ENCODE peak calls at places on chromosomes 11 and 22, in seven cellular contexts. One of them, this sample, is unnamed.

GRCh38 chr22:46764140-46764680 is 1.8 kb downstream of the TBC1D22A start:
- DNase-seq in nephron progenitor cell: no peak
- DNase-seq in BE2C: no peak
- DNase-seq in bronchial epithelial cell: no peak
- DNase-seq in neural crest cell: no peak
- DNase-seq in esophagus squamous epithelium: no peak
- DNase-seq in GM10248: no peak
- DNase-seq in this sample: no peak

GRCh38 chr11:123116486-123116885 is 54.5 kb upstream of the HSPA8 start:
- DNase-seq in BE2C: no peak
- DNase-seq in esophagus squamous epithelium: no peak
- DNase-seq in neural crest cell: no peak
- DNase-seq in nephron progenitor cell: no peak
- DNase-seq in GM10248: no peak
- DNase-seq in bronchial epithelial cell: no peak
- DNase-seq in this sample: no peak

GRCh38 chr11:11856638-11857037 is 14.9 kb downstream of the USP47 start:
- DNase-seq in neural crest cell: no peak
- DNase-seq in bronchial epithelial cell: no peak
- DNase-seq in BE2C: no peak
- DNase-seq in nephron progenitor cell: no peak
- DNase-seq in esophagus squamous epithelium: no peak
- DNase-seq in GM10248: no peak
- DNase-seq in this sample: no peak

GRCh38 chr11:7630002-7630401 is 43.3 kb downstream of the CYB5R2 start:
- DNase-seq in esophagus squamous epithelium: no peak
- DNase-seq in GM10248: no peak
- DNase-seq in nephron progenitor cell: no peak
- DNase-seq in bronchial epithelial cell: no peak
- DNase-seq in neural crest cell: no peak
- DNase-seq in BE2C: no peak
- DNase-seq in this sample: no peak

GRCh38 chr11:34641981-34642380 is 21.1 kb downstream of the EHF start:
- DNase-seq in GM10248: no peak
- DNase-seq in nephron progenitor cell: no peak
- DNase-seq in bronchial epithelial cell: no peak
- DNase-seq in BE2C: no peak
- DNase-seq in neural crest cell: no peak
- DNase-seq in esophagus squamous epithelium: no peak
- DNase-seq in this sample: no peak

GRCh38 chr22:32531228-32531627 is 56.6 kb downstream of the FBXO7 start:
- DNase-seq in nephron progenitor cell: no peak
- DNase-seq in bronchial epithelial cell: no peak
- DNase-seq in neural crest cell: no peak
- DNase-seq in BE2C: no peak
- DNase-seq in GM10248: no peak
- DNase-seq in esophagus squamous epithelium: no peak
- DNase-seq in this sample: no peak

GRCh38 chr11:5275369-5276110 is 5.8 kb upstream of the HBE1 start:
- DNase-seq in nephron progenitor cell: no peak
- DNase-seq in neural crest cell: no peak
- DNase-seq in bronchial epithelial cell: no peak
- DNase-seq in esophagus squamous epithelium: no peak
- DNase-seq in GM10248: no peak
- DNase-seq in BE2C: no peak
- DNase-seq in this sample: no peak

GRCh38 chr11:37394236-37394870 is 796.3 kb upstream of the RAG2 start:
- DNase-seq in BE2C: no peak
- DNase-seq in neural crest cell: no peak
- DNase-seq in nephron progenitor cell: no peak
- DNase-seq in GM10248: no peak
- DNase-seq in bronchial epithelial cell: no peak
- DNase-seq in esophagus squamous epithelium: no peak
- DNase-seq in this sample: no peak

GRCh38 chr22:35818897-35819296 is 101.2 kb downstream of the APOL5 start:
- DNase-seq in bronchial epithelial cell: no peak
- DNase-seq in BE2C: no peak
- DNase-seq in GM10248: no peak
- DNase-seq in nephron progenitor cell: no peak
- DNase-seq in esophagus squamous epithelium: no peak
- DNase-seq in neural crest cell: no peak
- DNase-seq in this sample: no peak

GRCh38 chr11:126581871-126582270 is 226.4 kb downstream of the ST3GAL4 start:
- DNase-seq in neural crest cell: no peak
- DNase-seq in BE2C: no peak
- DNase-seq in nephron progenitor cell: no peak
- DNase-seq in esophagus squamous epithelium: no peak
- DNase-seq in bronchial epithelial cell: no peak
- DNase-seq in GM10248: no peak
- DNase-seq in this sample: no peak

GRCh38 chr22:41110968-41111367 is 18.6 kb downstream of the EP300 start:
- DNase-seq in neural crest cell: no peak
- DNase-seq in bronchial epithelial cell: no peak
- DNase-seq in BE2C: no peak
- DNase-seq in GM10248: no peak
- DNase-seq in esophagus squamous epithelium: no peak
- DNase-seq in nephron progenitor cell: no peak
- DNase-seq in this sample: no peak

GRCh38 chr22:29831186-29831921 is 6.7 kb downstream of the ASCC2 start:
- DNase-seq in neural crest cell: no peak
- DNase-seq in nephron progenitor cell: no peak
- DNase-seq in BE2C: no peak
- DNase-seq in bronchial epithelial cell: no peak
- DNase-seq in GM10248: no peak
- DNase-seq in esophagus squamous epithelium: no peak
- DNase-seq in this sample: no peak

GRCh38 chr11:74676596-74676995 is 54.6 kb downstream of the CHRDL2 start:
- DNase-seq in esophagus squamous epithelium: no peak
- DNase-seq in bronchial epithelial cell: no peak
- DNase-seq in BE2C: no peak
- DNase-seq in nephron progenitor cell: no peak
- DNase-seq in GM10248: no peak
- DNase-seq in neural crest cell: no peak
- DNase-seq in this sample: no peak

GRCh38 chr11:79487412-79487811 is 46.6 kb upstream of the TENM4 start:
- DNase-seq in esophagus squamous epithelium: no peak
- DNase-seq in bronchial epithelial cell: no peak
- DNase-seq in nephron progenitor cell: no peak
- DNase-seq in BE2C: no peak
- DNase-seq in neural crest cell: no peak
- DNase-seq in GM10248: no peak
- DNase-seq in this sample: no peak

GRCh38 chr11:77211594-77212251 is 83.7 kb downstream of the MYO7A start:
- DNase-seq in neural crest cell: no peak
- DNase-seq in esophagus squamous epithelium: no peak
- DNase-seq in nephron progenitor cell: no peak
- DNase-seq in bronchial epithelial cell: no peak
- DNase-seq in GM10248: no peak
- DNase-seq in BE2C: no peak
- DNase-seq in this sample: no peak

GRCh38 chr22:19122752-19123492 is 710 bp upstream of the DGCR2 start:
- DNase-seq in esophagus squamous epithelium: no peak
- DNase-seq in bronchial epithelial cell: no peak
- DNase-seq in GM10248: no peak
- DNase-seq in nephron progenitor cell: no peak
- DNase-seq in neural crest cell: no peak
- DNase-seq in BE2C: peak
- DNase-seq in this sample: peak

GRCh38 chr11:71498091-71498490 is 29.0 kb upstream of the KRTAP5-7 start:
- DNase-seq in esophagus squamous epithelium: no peak
- DNase-seq in nephron progenitor cell: no peak
- DNase-seq in neural crest cell: no peak
- DNase-seq in bronchial epithelial cell: no peak
- DNase-seq in GM10248: no peak
- DNase-seq in BE2C: no peak
- DNase-seq in this sample: no peak

GRCh38 chr11:110518809-110519514 is 89.2 kb downstream of the FDX1 start:
- DNase-seq in bronchial epithelial cell: no peak
- DNase-seq in neural crest cell: no peak
- DNase-seq in nephron progenitor cell: no peak
- DNase-seq in esophagus squamous epithelium: no peak
- DNase-seq in BE2C: no peak
- DNase-seq in GM10248: no peak
- DNase-seq in this sample: no peak

GRCh38 chr11:37040921-37041320 is 442.9 kb upstream of the RAG2 start:
- DNase-seq in bronchial epithelial cell: no peak
- DNase-seq in esophagus squamous epithelium: no peak
- DNase-seq in GM10248: no peak
- DNase-seq in nephron progenitor cell: no peak
- DNase-seq in neural crest cell: no peak
- DNase-seq in BE2C: no peak
- DNase-seq in this sample: no peak

GRCh38 chr11:14248577-14248976 is 110.4 kb downstream of the RRAS2 start:
- DNase-seq in GM10248: no peak
- DNase-seq in esophagus squamous epithelium: no peak
- DNase-seq in nephron progenitor cell: peak
- DNase-seq in bronchial epithelial cell: no peak
- DNase-seq in neural crest cell: peak
- DNase-seq in BE2C: no peak
- DNase-seq in this sample: no peak
- TF ChIP-seq CTCF in GM10248: no peak
- TF ChIP-seq CTCF in esophagus squamous epithelium: no peak
- TF ChIP-seq CTCF in nephron progenitor cell: no peak
- TF ChIP-seq CTCF in bronchial epithelial cell: no peak
- TF ChIP-seq CTCF in neural crest cell: no peak
- TF ChIP-seq CTCF in BE2C: no peak
- TF ChIP-seq CTCF in this sample: no peak

DNA sequence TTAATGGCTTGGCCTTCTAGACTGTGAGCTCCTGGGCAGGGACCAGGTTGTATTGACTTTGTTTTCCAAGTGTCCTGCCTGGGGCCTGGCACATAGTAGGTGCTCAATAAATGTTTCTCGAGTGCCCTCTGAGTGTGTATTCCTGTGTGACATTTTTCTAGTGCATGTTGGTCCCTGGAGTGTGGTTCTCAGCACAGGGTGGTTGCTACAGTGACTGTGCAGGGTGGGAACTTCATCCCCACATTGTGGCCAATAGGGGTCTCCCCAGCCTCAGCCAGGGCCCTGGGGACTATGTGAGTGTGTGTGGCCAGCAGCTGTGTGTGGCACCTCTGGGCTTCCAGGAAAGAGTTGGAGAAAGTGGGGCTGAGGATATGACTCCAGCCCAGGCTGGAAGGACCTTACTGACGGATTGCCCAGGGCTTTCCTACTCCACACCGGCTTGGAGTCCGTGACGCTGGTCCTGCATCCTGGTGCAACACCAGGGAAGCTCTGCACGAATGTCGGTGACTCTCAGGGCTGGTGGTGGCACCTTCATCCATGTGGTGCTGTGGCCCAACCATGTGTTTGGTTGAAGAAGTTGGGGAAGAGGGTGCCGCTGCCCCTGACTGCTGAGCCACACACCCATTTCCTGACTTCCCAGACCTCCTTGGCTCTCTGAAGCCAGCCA is 9.0 kb upstream of the MARK2 start:
- DNase-seq in BE2C: peak
- DNase-seq in neural crest cell: peak
- DNase-seq in nephron progenitor cell: peak
- DNase-seq in esophagus squamous epithelium: no peak
- DNase-seq in bronchial epithelial cell: no peak
- DNase-seq in GM10248: peak
- DNase-seq in this sample: peak
- TF ChIP-seq CTCF in BE2C: peak
- TF ChIP-seq CTCF in neural crest cell: peak
- TF ChIP-seq CTCF in nephron progenitor cell: no peak
- TF ChIP-seq CTCF in esophagus squamous epithelium: no peak
- TF ChIP-seq CTCF in bronchial epithelial cell: no peak
- TF ChIP-seq CTCF in GM10248: peak
- TF ChIP-seq CTCF in this sample: no peak

DNA sequence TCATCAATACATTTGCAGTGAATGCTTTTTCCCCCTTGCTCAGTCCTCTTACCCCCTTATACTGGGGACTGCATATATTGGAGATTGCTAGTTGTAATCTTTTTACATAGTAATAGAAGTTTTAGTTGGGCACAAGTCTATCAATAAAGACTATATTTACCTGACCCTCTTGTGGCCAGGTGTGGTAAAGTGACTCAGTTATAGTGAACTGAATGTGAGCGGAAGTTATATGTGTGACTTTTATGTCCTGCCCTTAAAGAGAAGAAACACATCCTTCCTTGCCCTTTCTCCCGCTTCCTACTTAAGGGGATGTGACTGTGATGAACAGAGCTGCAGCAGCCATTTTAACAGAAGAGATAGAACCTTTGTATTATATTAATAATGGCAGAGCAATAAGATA is 362.0 kb downstream of the METTL15 start:
- DNase-seq in GM10248: no peak
- DNase-seq in esophagus squamous epithelium: no peak
- DNase-seq in bronchial epithelial cell: no peak
- DNase-seq in BE2C: no peak
- DNase-seq in nephron progenitor cell: no peak
- DNase-seq in neural crest cell: no peak
- DNase-seq in this sample: no peak
- TF ChIP-seq CTCF in GM10248: no peak
- TF ChIP-seq CTCF in esophagus squamous epithelium: no peak
- TF ChIP-seq CTCF in bronchial epithelial cell: no peak
- TF ChIP-seq CTCF in BE2C: no peak
- TF ChIP-seq CTCF in nephron progenitor cell: no peak
- TF ChIP-seq CTCF in neural crest cell: no peak
- TF ChIP-seq CTCF in this sample: no peak

GRCh38 chr11:44913502-44913901 is 37.2 kb downstream of the TP53I11 start:
- DNase-seq in BE2C: no peak
- DNase-seq in GM10248: no peak
- DNase-seq in esophagus squamous epithelium: no peak
- DNase-seq in bronchial epithelial cell: no peak
- DNase-seq in neural crest cell: no peak
- DNase-seq in nephron progenitor cell: no peak
- DNase-seq in this sample: no peak

GRCh38 chr11:44915621-44916020 is 35.1 kb downstream of the TP53I11 start:
- DNase-seq in nephron progenitor cell: no peak
- DNase-seq in esophagus squamous epithelium: no peak
- DNase-seq in neural crest cell: no peak
- DNase-seq in BE2C: no peak
- DNase-seq in bronchial epithelial cell: no peak
- DNase-seq in GM10248: no peak
- DNase-seq in this sample: no peak

GRCh38 chr11:44916316-44916715 is 34.4 kb downstream of the TP53I11 start:
- DNase-seq in nephron progenitor cell: no peak
- DNase-seq in bronchial epithelial cell: no peak
- DNase-seq in BE2C: no peak
- DNase-seq in GM10248: no peak
- DNase-seq in esophagus squamous epithelium: no peak
- DNase-seq in neural crest cell: no peak
- DNase-seq in this sample: no peak

GRCh38 chr11:44912270-44912987 is 38.3 kb downstream of the TP53I11 start:
- DNase-seq in bronchial epithelial cell: no peak
- DNase-seq in esophagus squamous epithelium: no peak
- DNase-seq in neural crest cell: peak
- DNase-seq in GM10248: no peak
- DNase-seq in BE2C: no peak
- DNase-seq in nephron progenitor cell: peak
- DNase-seq in this sample: peak

DNA sequence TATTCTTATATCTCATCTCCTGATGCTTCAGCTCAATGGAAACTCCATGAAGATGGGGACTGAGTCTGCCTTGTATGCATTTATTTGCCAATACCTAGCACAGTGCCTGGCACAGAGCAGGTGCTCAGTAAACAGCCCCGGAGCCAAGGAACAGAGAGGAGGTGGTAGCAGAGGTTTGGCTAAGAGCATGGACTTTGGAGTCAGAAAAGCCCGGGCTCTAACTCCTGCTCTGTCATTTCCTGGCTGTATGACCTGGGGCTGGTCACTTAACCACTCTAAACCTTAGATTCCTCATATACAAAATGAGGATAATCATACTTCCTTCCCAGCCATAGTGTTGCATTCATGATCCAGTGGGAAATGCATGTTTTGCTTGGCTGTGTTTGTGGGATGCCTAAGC is 36.6 kb downstream of the TP53I11 start:
- DNase-seq in nephron progenitor cell: no peak
- DNase-seq in esophagus squamous epithelium: no peak
- DNase-seq in bronchial epithelial cell: no peak
- DNase-seq in neural crest cell: no peak
- DNase-seq in BE2C: no peak
- DNase-seq in GM10248: no peak
- DNase-seq in this sample: no peak
- TF ChIP-seq CTCF in nephron progenitor cell: no peak
- TF ChIP-seq CTCF in esophagus squamous epithelium: no peak
- TF ChIP-seq CTCF in bronchial epithelial cell: no peak
- TF ChIP-seq CTCF in neural crest cell: no peak
- TF ChIP-seq CTCF in BE2C: no peak
- TF ChIP-seq CTCF in GM10248: no peak
- TF ChIP-seq CTCF in this sample: no peak